ENCODE peak calls at places on chromosomes 11 and 22, in nine cellular contexts. W is aorta, L is upper lobe of right lung, I is psoas muscle, J is lower lobe of right lung, R is spleen, Y is A549, M is tibial nerve, X is adrenal gland. D is an unnamed sample. For H3K4me1, the result is how much of the 10 kb centered on the place peaks cover.

GRCh38 chr11:117382746-117383145 is 55.1 kb downstream of the CEP164 start:
- DNase-seq in W (no peak), L (no peak), I (no peak), J (no peak), R (no peak), Y (no peak), M (no peak), X (no peak), D (no peak)

GRCh38 chr11:69375316-69376154 is 81.6 kb downstream of the MYEOV start:
- DNase-seq in W (no peak), L (no peak), I (peak), J (no peak), R (peak), Y (no peak), M (no peak), X (peak), D (no peak)

GRCh38 chr22:50731811-50732624 is 6.0 kb upstream of the ACR start:
- DNase-seq in W (no peak), L (peak), I (peak), J (peak), R (peak), Y (peak), M (peak), X (peak), D (peak)

GRCh38 chr11:9613118-9613829 is 39.8 kb downstream of the WEE1 start:
- DNase-seq in W (peak), L (peak), I (peak), J (peak), R (peak), Y (peak), M (peak), X (peak), D (peak)

GRCh38 chr22:37331034-37331428 is 48.7 kb downstream of the CYTH4 start:
- DNase-seq in W (no peak), L (no peak), I (no peak), J (no peak), R (no peak), Y (no peak), M (no peak), X (no peak), D (no peak)

GRCh38 chr11:17528906-17529813 is 15.1 kb downstream of the USH1C start:
- DNase-seq in W (no peak), L (no peak), I (no peak), J (no peak), R (no peak), Y (no peak), M (no peak), X (no peak), D (no peak)

GRCh38 chr11:12724301-12725046 is 50.3 kb downstream of the TEAD1 start:
- DNase-seq in W (peak), L (no peak), I (peak), J (peak), R (no peak), Y (peak), M (peak), X (peak), D (peak)

GRCh38 chr11:13126430-13126829 is 117.3 kb downstream of the RASSF10 start:
- DNase-seq in W (no peak), L (no peak), I (no peak), J (no peak), R (no peak), Y (peak), M (no peak), X (no peak), D (peak)

GRCh38 chr11:86151188-86152005 is 82.5 kb upstream of the PICALM start:
- DNase-seq in W (peak), L (no peak), I (no peak), J (no peak), R (no peak), Y (no peak), M (no peak), X (no peak), D (peak)

GRCh38 chr22:39980635-39981034 is 14.1 kb upstream of the FAM83F start:
- DNase-seq in W (no peak), L (no peak), I (no peak), J (no peak), R (no peak), Y (no peak), M (no peak), X (no peak), D (no peak)

GRCh38 chr11:119371067-119371601 is 10.4 kb downstream of the USP2 start:
- DNase-seq in W (no peak), L (peak), I (no peak), J (no peak), R (no peak), Y (no peak), M (no peak), X (peak), D (no peak)
- H3K4me1 ChIP-seq in W (under half), L (under half), I (half or more), J (half or more), R (under half), Y (under half), M (under half), X (half or more), D (under half)

GRCh38 chr11:75719639-75720239 is 2.1 kb downstream of the MOGAT2 start:
- DNase-seq in W (no peak), L (no peak), I (no peak), J (no peak), R (no peak), Y (no peak), M (no peak), X (no peak), D (no peak)

GRCh38 chr11:75716659-75717058 is 979 bp upstream of the MOGAT2 start:
- DNase-seq in W (no peak), L (no peak), I (no peak), J (no peak), R (no peak), Y (no peak), M (no peak), X (no peak), D (no peak)

GRCh38 chr11:75719089-75719638 is 1.5 kb downstream of the MOGAT2 start:
- DNase-seq in W (no peak), L (no peak), I (no peak), J (no peak), R (peak), Y (no peak), M (no peak), X (no peak), D (no peak)

GRCh38 chr11:75717608-75718403 is at the start of gene MOGAT2:
- DNase-seq in W (no peak), L (no peak), I (no peak), J (no peak), R (no peak), Y (no peak), M (no peak), X (no peak), D (no peak)

DNA sequence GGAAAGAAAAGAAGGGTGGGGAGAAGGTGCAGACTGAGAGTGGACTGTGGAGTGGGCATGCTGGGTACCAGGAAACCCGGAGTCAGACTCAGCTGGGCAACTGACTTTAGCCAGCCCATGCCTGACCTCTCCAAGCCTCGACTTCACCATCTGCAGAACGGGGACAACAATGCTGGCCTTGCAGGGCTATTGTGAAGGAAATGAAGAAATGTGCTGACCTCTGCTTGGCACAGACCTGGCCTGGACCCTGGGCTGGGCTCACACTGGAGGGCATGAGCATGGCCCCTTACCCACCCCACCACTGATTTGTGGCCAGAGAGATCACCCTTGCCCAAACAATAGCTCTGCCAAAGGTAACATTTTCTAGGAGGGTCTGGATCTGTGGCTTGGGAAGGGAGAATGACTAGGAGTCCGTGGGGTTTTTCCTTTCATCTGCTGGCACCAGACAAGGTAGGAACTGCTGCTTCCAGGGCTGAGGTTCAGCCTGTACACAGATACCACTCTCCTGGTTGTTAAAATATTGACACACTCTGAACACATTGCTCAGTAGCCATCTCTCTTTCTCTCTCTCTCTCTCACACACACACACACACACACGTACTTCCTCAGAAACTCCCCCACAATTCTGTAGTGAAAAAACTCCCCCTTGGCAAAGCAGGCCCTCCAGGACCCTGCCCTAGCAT is 909 bp downstream of the MOGAT2 start:
- DNase-seq in W (no peak), L (no peak), I (no peak), J (no peak), R (no peak), Y (no peak), M (no peak), X (no peak), D (no peak)
- H3K4me1 ChIP-seq in W (under half), L (under half), I (under half), J (under half), R (under half), Y (under half), M (under half), X (under half), D (under half)

GRCh38 chr22:17104336-17104935 is 16.7 kb downstream of the TMEM121B start:
- DNase-seq in W (no peak), L (peak), I (no peak), J (no peak), R (peak), Y (no peak), M (no peak), X (no peak), D (no peak)

GRCh38 chr22:17103351-17103750 is 17.8 kb downstream of the TMEM121B start:
- DNase-seq in W (no peak), L (peak), I (no peak), J (no peak), R (peak), Y (no peak), M (no peak), X (no peak), D (no peak)

GRCh38 chr22:17100621-17101020 is 15.8 kb downstream of the IL17RA start:
- DNase-seq in W (no peak), L (peak), I (no peak), J (no peak), R (peak), Y (no peak), M (no peak), X (no peak), D (no peak)

GRCh38 chr22:17101475-17102296 is 16.9 kb downstream of the IL17RA start:
- DNase-seq in W (no peak), L (peak), I (no peak), J (no peak), R (peak), Y (no peak), M (no peak), X (no peak), D (no peak)

GRCh38 chr22:17102297-17102667 is 17.5 kb downstream of the IL17RA start:
- DNase-seq in W (no peak), L (no peak), I (no peak), J (no peak), R (no peak), Y (no peak), M (no peak), X (no peak), D (no peak)
- H3K4me1 ChIP-seq in W (under half), L (under half), I (under half), J (half or more), R (half or more), Y (under half), M (under half), X (under half), D (under half)

GRCh38 chr11:6614446-6614845 is 2.4 kb upstream of the TAF10 start:
- DNase-seq in W (no peak), L (no peak), I (no peak), J (no peak), R (no peak), Y (no peak), M (no peak), X (no peak), D (no peak)

GRCh38 chr11:6615882-6616585 is 3.2 kb downstream of the TPP1 start:
- DNase-seq in W (no peak), L (no peak), I (no peak), J (no peak), R (peak), Y (no peak), M (no peak), X (no peak), D (no peak)

GRCh38 chr11:6616596-6617250 is 2.5 kb downstream of the TPP1 start:
- DNase-seq in W (no peak), L (no peak), I (no peak), J (no peak), R (peak), Y (no peak), M (no peak), X (no peak), D (no peak)

GRCh38 chr11:6613496-6613895 is 1.5 kb upstream of the TAF10 start:
- DNase-seq in W (no peak), L (no peak), I (no peak), J (no peak), R (no peak), Y (no peak), M (no peak), X (no peak), D (no peak)

GRCh38 chr11:6615046-6615445 is 3.0 kb upstream of the TAF10 start:
- DNase-seq in W (no peak), L (no peak), I (no peak), J (no peak), R (no peak), Y (no peak), M (no peak), X (no peak), D (no peak)
- H3K4me1 ChIP-seq in W (under half), L (under half), I (under half), J (under half), R (half or more), Y (under half), M (under half), X (under half), D (under half)

GRCh38 chr22:28826921-28827320 is 26.6 kb upstream of the XBP1 start:
- DNase-seq in W (no peak), L (no peak), I (no peak), J (no peak), R (no peak), Y (no peak), M (no peak), X (no peak), D (no peak)
- H3K4me1 ChIP-seq in W (under half), L (under half), I (under half), J (under half), R (under half), Y (under half), M (under half), X (under half), D (under half)

DNA sequence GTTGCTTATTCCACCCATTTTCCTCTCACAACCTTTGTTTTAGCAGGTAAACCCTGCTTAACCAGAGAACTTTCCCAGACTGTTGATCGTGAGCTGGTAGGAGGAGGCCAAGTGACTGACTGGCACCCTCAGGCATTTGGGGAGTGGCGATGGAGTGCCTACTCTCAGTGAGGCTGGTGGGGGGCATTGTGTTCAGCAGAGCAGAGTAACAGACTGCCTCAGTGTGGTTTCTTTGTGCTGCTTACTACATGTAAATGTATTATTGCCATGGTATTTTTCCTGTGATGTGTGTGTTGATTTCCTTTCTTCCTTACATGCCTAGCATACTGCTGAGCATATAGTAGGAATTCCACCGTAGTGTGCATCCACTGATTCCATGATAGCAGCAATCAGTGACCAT is 2.6 kb downstream of the MARK2 start:
- DNase-seq in W (no peak), L (peak), I (no peak), J (peak), R (no peak), Y (no peak), M (no peak), X (no peak), D (peak)
- H3K4me1 ChIP-seq in W (under half), L (half or more), I (half or more), J (half or more), R (half or more), Y (half or more), M (half or more), X (under half), D (under half)

GRCh38 chr22:20418211-20418788 is 19.3 kb downstream of the SCARF2 start:
- DNase-seq in W (peak), L (peak), I (peak), J (peak), R (peak), Y (peak), M (peak), X (peak), D (peak)
- H3K4me1 ChIP-seq in W (under half), L (under half), I (under half), J (under half), R (under half), Y (under half), M (under half), X (under half), D (under half)

GRCh38 chr22:44711236-44711560 is 9.2 kb downstream of the PRR5 start:
- DNase-seq in W (no peak), L (no peak), I (no peak), J (no peak), R (no peak), Y (no peak), M (no peak), X (no peak), D (no peak)
- H3K4me1 ChIP-seq in W (under half), L (under half), I (under half), J (under half), R (half or more), Y (under half), M (under half), X (under half), D (under half)

DNA sequence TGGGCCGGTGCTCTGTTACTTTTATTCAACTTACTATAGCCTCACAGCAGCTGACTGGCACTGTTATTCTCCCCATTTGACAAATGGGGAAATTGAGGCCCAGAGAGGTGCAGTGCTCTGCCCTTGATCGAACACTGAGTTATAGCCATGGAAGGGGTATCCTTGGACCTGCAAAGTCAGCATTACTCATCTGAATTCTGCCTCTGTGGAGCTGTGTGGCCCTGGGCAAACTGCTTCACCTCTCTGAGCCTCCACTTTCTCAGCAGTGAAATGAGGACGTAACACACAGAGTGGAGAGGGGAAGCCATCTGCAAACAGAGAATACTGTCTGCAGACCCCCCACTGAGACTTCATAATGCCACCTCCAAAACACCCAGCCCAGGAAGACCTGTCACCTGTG is 25.3 kb downstream of the TPST2 start:
- DNase-seq in W (no peak), L (no peak), I (peak), J (no peak), R (no peak), Y (no peak), M (no peak), X (no peak), D (no peak)
- H3K4me1 ChIP-seq in W (under half), L (under half), I (under half), J (under half), R (half or more), Y (under half), M (under half), X (under half), D (under half)